ENCODE peak calls at places on chromosomes 4 and X, in seven cellular contexts. B is GM10248, I is MCF 10A, V is MM.1S, H is Peyer's patch, Q is ovary, W is brain microvascular endothelial cell. X is an unnamed sample.

GRCh38 chr4:13833171-13833804 is 205.8 kb upstream of the BOD1L1 start:
- DNase-seq in V (no peak), H (no peak), W (no peak), B (no peak), Q (no peak), I (no peak), X (no peak)

GRCh38 chr4:125283702-125284279 is 31.0 kb upstream of the FAT4 start:
- DNase-seq in V (peak), H (no peak), I (peak), Q (no peak), W (no peak), B (peak), X (peak)

GRCh38 chr4:22869235-22869634 is 176.5 kb downstream of the GBA3 start:
- DNase-seq in I (peak), W (no peak), H (no peak), V (no peak), Q (no peak), B (no peak), X (no peak)

GRCh38 chrX:17596546-17597205 is 140.6 kb upstream of the SCML1 start:
- DNase-seq in B (no peak), Q (no peak), I (no peak), H (no peak), V (no peak), W (no peak), X (no peak)

GRCh38 chr4:37977471-37978452 is 17.6 kb downstream of the PTTG2 start:
- DNase-seq in V (peak), W (peak), Q (peak), I (peak), B (peak), H (peak), X (peak)

GRCh38 chrX:139883984-139884383 is 48.9 kb downstream of the ATP11C start:
- DNase-seq in Q (no peak), B (no peak), V (no peak), H (no peak), I (no peak), W (no peak), X (no peak)

GRCh38 chr4:6988016-6988715 is 55.0 kb upstream of the TADA2B start:
- DNase-seq in W (no peak), I (peak), Q (no peak), H (no peak), V (peak), B (no peak), X (no peak)

GRCh38 chr4:167908816-167909215 is 183.5 kb upstream of the ANXA10 start:
- DNase-seq in Q (no peak), H (no peak), B (no peak), W (no peak), V (no peak), I (no peak), X (no peak)

GRCh38 chr4:53863163-53863562 is 201.2 kb downstream of the CHIC2 start:
- DNase-seq in I (no peak), B (no peak), Q (peak), H (no peak), V (no peak), W (no peak), X (peak)

GRCh38 chrX:1836683-1837082 is 221.8 kb downstream of the ASMT start:
- DNase-seq in Q (no peak), W (no peak), I (no peak), H (no peak), V (no peak), B (no peak), X (no peak)

GRCh38 chr4:188328966-188329365 is 189.7 kb downstream of the TRIML1 start:
- DNase-seq in B (no peak), W (no peak), H (no peak), I (no peak), V (no peak), Q (no peak), X (no peak)

GRCh38 chr4:171484681-171485080 is 328.5 kb upstream of the GALNTL6 start:
- DNase-seq in Q (no peak), B (no peak), I (no peak), V (no peak), H (no peak), W (no peak), X (no peak)

GRCh38 chr4:48194986-48195773 is 61.1 kb upstream of the TXK start:
- DNase-seq in H (no peak), Q (no peak), V (peak), I (peak), B (no peak), W (no peak), X (no peak)

GRCh38 chrX:110081740-110082139 is 78.8 kb downstream of the TMEM164 start:
- DNase-seq in I (peak), V (no peak), B (no peak), W (peak), Q (no peak), H (no peak), X (peak)

GRCh38 chrX:154409222-154409871 is at the start of gene DNASE1L1:
- DNase-seq in V (peak), Q (peak), I (peak), W (peak), H (peak), B (peak), X (peak)

GRCh38 chr4:56861365-56861764 is 39.9 kb upstream of the SPINK2 start:
- DNase-seq in I (peak), B (no peak), V (no peak), W (peak), H (no peak), Q (no peak), X (peak)

GRCh38 chr4:174935607-174936006 is 17.4 kb downstream of the ADAM29 start:
- DNase-seq in I (no peak), H (no peak), Q (no peak), W (no peak), V (no peak), B (no peak), X (no peak)

GRCh38 chr4:123661080-123661737 is 264.6 kb downstream of the SPRY1 start:
- DNase-seq in V (peak), B (no peak), Q (no peak), H (no peak), W (no peak), I (peak), X (peak)

GRCh38 chr4:42397635-42398447 is 553 bp downstream of the SHISA3 start:
- DNase-seq in W (no peak), B (peak), Q (no peak), H (no peak), V (peak), I (no peak), X (peak)

GRCh38 chrX:85544609-85545008 is 165.1 kb upstream of the POF1B start:
- DNase-seq in W (no peak), I (peak), V (no peak), B (no peak), Q (no peak), H (no peak), X (peak)

GRCh38 chrX:109632906-109633504 is 8.0 kb upstream of the KCNE5 start:
- DNase-seq in Q (no peak), W (no peak), H (no peak), V (peak), B (no peak), I (peak), X (peak)

GRCh38 chr4:140243345-140243753 is 89.4 kb upstream of the MAML3 start:
- DNase-seq in H (peak), Q (no peak), B (peak), W (no peak), V (no peak), I (no peak), X (no peak)

DNA sequence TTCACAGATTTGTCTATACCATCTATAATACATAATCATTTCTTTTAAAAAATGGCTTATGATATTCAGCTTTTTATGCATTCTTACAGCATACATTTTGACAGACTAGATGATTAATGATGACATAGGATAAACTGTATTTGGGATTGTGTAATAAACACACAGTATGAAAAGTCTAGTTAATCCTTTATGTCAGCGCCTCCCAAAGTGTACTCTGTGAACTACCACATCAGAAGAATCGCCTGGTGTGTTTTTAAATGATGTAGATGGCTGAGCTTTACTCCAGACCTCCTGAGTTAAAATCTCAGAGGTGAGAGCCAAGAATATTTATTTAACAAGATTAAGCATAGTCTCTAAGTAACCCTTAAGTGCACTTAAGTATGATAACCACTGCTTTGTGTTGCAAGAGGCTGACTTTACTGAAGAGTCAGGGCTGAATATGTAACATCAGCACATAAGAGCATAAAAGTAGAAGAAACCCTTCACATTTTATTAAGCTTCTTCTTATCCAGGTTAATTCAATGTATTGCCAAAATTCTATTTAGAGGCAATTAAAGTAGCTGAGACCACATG is 104.2 kb downstream of the ANK2 start:
- DNase-seq in B (no peak), V (no peak), W (no peak), I (peak), H (no peak), Q (no peak), X (peak)
- TF ChIP-seq CTCF in B (no peak), V (no peak), W (peak), I (no peak), H (no peak), Q (no peak), X (no peak)

DNA sequence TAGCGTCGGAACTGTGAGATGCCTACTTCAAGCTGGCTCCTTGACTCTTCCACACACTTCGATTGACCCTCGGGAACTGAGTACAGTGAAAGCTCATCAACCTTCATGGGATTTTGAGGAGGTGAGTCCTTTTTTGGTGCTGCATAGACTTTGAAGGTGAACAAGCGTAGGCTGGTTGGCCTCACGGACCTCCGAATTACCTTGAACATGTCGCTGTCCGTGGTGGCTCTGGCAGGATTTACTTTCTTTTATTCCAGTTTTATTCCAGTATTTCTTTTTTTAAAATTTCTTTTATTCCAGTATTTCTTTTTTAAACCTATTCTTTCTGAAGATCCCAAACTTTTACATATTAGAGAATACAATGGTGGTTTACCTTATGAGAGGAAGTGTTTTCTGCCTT is 45.2 kb downstream of the YTHDC1 start:
- DNase-seq in W (no peak), H (no peak), Q (no peak), B (no peak), V (no peak), I (no peak), X (no peak)
- TF ChIP-seq CTCF in W (no peak), H (no peak), Q (no peak), B (no peak), V (no peak), I (no peak), X (no peak)

DNA sequence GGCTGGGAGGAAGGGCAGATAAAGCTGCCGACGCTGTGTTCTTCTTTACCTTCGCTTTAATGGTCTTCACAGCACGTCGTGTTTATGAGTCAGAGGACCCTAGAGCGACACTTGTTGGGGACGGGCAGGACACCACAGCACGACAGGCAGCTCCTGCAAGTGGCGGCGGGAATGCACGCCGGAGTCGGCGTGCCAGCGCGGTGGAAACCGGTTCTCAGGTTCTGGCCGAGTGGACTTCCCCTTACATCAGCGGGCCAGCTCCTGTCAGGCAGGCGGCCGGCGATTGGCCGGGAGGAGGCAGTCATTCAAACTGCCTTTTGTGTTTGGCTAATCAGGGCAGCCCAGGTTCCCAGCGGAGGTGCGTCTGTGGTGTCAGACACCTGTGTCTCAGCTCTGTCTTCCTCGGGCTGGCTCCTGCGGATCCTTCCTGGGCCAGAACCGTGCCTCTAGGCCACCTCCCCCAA is 150.9 kb downstream of the SHROOM3 start:
- DNase-seq in Q (peak), W (peak), I (peak), V (peak), H (peak), B (peak), X (peak)
- TF ChIP-seq CTCF in Q (no peak), W (peak), I (peak), V (peak), H (no peak), B (peak), X (no peak)

GRCh38 chr4:169305173-169305572 is 34.4 kb upstream of the SH3RF1 start:
- DNase-seq in W (no peak), H (no peak), B (no peak), Q (no peak), I (no peak), V (no peak), X (no peak)
- TF ChIP-seq CTCF in W (no peak), H (no peak), B (no peak), Q (no peak), I (no peak), V (no peak), X (no peak)

DNA sequence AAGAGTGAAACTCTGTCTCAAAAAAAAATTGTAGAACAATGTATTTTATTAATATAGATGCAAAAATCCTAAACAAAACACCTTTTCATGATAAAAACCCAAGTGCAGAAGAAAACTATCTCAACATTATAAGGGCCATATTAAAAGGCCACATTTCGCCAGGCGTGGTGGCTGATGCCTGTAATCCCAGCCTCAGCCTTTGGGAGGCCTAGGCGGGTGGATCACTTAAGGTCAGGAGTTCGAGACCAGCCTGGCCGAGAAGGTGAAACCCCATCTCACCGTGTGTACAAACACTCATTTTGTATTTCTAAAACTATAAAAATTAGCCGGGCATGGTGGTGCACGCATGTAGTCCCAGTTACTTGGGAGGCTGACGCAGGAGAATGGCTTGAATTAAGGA is 9.9 kb upstream of the FAM193A start:
- DNase-seq in B (no peak), I (no peak), V (no peak), W (no peak), H (no peak), Q (no peak), X (no peak)
- TF ChIP-seq CTCF in B (no peak), I (peak), V (no peak), W (no peak), H (no peak), Q (no peak), X (no peak)

GRCh38 chr4:83386931-83387897 is 52.6 kb upstream of the HPSE start:
- DNase-seq in H (no peak), V (no peak), I (no peak), B (no peak), Q (no peak), W (no peak), X (no peak)
- TF ChIP-seq CTCF in H (no peak), V (no peak), I (no peak), B (no peak), Q (no peak), W (no peak), X (no peak)

GRCh38 chr4:15963568-15963967 is 593 bp upstream of the FGFBP2 start:
- DNase-seq in I (no peak), Q (no peak), V (no peak), H (peak), W (no peak), B (peak), X (no peak)

GRCh38 chr4:15964159-15964558 is 1.2 kb upstream of the FGFBP2 start:
- DNase-seq in Q (no peak), W (no peak), B (no peak), H (no peak), V (no peak), I (no peak), X (no peak)

GRCh38 chr4:15965325-15965724 is 2.4 kb upstream of the FGFBP2 start:
- DNase-seq in I (no peak), V (no peak), H (no peak), B (no peak), Q (no peak), W (no peak), X (no peak)

GRCh38 chr4:15961778-15962510 is 1.0 kb downstream of the FGFBP2 start:
- DNase-seq in Q (no peak), B (no peak), H (no peak), V (no peak), I (no peak), W (no peak), X (no peak)

GRCh38 chr4:15963001-15963451 is at the start of gene FGFBP2:
- DNase-seq in W (peak), V (no peak), I (peak), H (peak), Q (no peak), B (peak), X (peak)
- TF ChIP-seq CTCF in W (peak), V (peak), I (peak), H (peak), Q (no peak), B (no peak), X (peak)

GRCh38 chr4:8705161-8706145 is 112.9 kb downstream of the CPZ start:
- DNase-seq in V (no peak), W (no peak), B (no peak), Q (peak), H (no peak), I (no peak), X (no peak)
- TF ChIP-seq CTCF in V (no peak), W (no peak), B (no peak), Q (no peak), H (no peak), I (no peak), X (no peak)

X was measured in fibroblast of pulmonary artery.